ENCODE peak calls at places on chromosomes 16 and 17, in seven cellular contexts. One of them, this sample, is unnamed.

GRCh38 chr17:22303096-22303495 is 610.8 kb downstream of the KCNJ18 start:
- DNase-seq in amniotic stem cell: no peak
- DNase-seq in T47D: no peak
- DNase-seq in COR-L47: no peak
- DNase-seq in nephron progenitor cell: no peak
- DNase-seq in left ventricle myocardium superior: no peak
- DNase-seq in skeletal muscle cell: no peak
- DNase-seq in this sample: no peak

GRCh38 chr17:17965152-17965721 is 7.0 kb downstream of the TOM1L2 start:
- DNase-seq in amniotic stem cell: no peak
- DNase-seq in COR-L47: no peak
- DNase-seq in nephron progenitor cell: no peak
- DNase-seq in T47D: no peak
- DNase-seq in skeletal muscle cell: no peak
- DNase-seq in left ventricle myocardium superior: no peak
- DNase-seq in this sample: no peak

GRCh38 chr17:76866203-76866602 is 2.0 kb upstream of the MGAT5B start:
- DNase-seq in nephron progenitor cell: no peak
- DNase-seq in left ventricle myocardium superior: no peak
- DNase-seq in amniotic stem cell: no peak
- DNase-seq in skeletal muscle cell: no peak
- DNase-seq in COR-L47: no peak
- DNase-seq in T47D: no peak
- DNase-seq in this sample: no peak

GRCh38 chr16:914453-914852 is 56.3 kb downstream of the LMF1 start:
- DNase-seq in amniotic stem cell: no peak
- DNase-seq in T47D: no peak
- DNase-seq in COR-L47: no peak
- DNase-seq in skeletal muscle cell: no peak
- DNase-seq in nephron progenitor cell: no peak
- DNase-seq in left ventricle myocardium superior: no peak
- DNase-seq in this sample: no peak

GRCh38 chr17:77096570-77097214 is 44.1 kb upstream of the SEC14L1 start:
- DNase-seq in T47D: peak; percentile 57
- DNase-seq in amniotic stem cell: no peak
- DNase-seq in nephron progenitor cell: no peak
- DNase-seq in COR-L47: no peak
- DNase-seq in left ventricle myocardium superior: no peak
- DNase-seq in skeletal muscle cell: no peak
- DNase-seq in this sample: no peak

GRCh38 chr17:37147301-37147812 is 198.6 kb downstream of the AATF start:
- DNase-seq in COR-L47: no peak
- DNase-seq in skeletal muscle cell: no peak
- DNase-seq in left ventricle myocardium superior: no peak
- DNase-seq in nephron progenitor cell: no peak
- DNase-seq in amniotic stem cell: no peak
- DNase-seq in T47D: peak; percentile 5
- DNase-seq in this sample: no peak

GRCh38 chr17:69090365-69090764 is 29.6 kb upstream of the ABCA9 start:
- DNase-seq in T47D: no peak
- DNase-seq in amniotic stem cell: no peak
- DNase-seq in nephron progenitor cell: no peak
- DNase-seq in COR-L47: no peak
- DNase-seq in skeletal muscle cell: no peak
- DNase-seq in left ventricle myocardium superior: no peak
- DNase-seq in this sample: no peak

GRCh38 chr17:37791434-37791833 is 46.6 kb upstream of the HNF1B start:
- DNase-seq in COR-L47: no peak
- DNase-seq in nephron progenitor cell: no peak
- DNase-seq in skeletal muscle cell: no peak
- DNase-seq in left ventricle myocardium superior: no peak
- DNase-seq in amniotic stem cell: no peak
- DNase-seq in T47D: peak; percentile 46
- DNase-seq in this sample: no peak

GRCh38 chr17:41406205-41406604 is 8.8 kb upstream of the KRT31 start:
- DNase-seq in nephron progenitor cell: no peak
- DNase-seq in T47D: peak; percentile 91
- DNase-seq in skeletal muscle cell: no peak
- DNase-seq in amniotic stem cell: no peak
- DNase-seq in COR-L47: peak; percentile 4
- DNase-seq in left ventricle myocardium superior: no peak
- DNase-seq in this sample: no peak

GRCh38 chr16:11328172-11329079 is 16.8 kb upstream of the RMI2 start:
- DNase-seq in skeletal muscle cell: peak; percentile 73
- DNase-seq in amniotic stem cell: peak; percentile 93
- DNase-seq in nephron progenitor cell: no peak
- DNase-seq in left ventricle myocardium superior: peak; percentile 75
- DNase-seq in T47D: peak; percentile 62
- DNase-seq in COR-L47: no peak
- DNase-seq in this sample: no peak

GRCh38 chr17:48590603-48591161 is 641 bp upstream of the HOXB3 start:
- DNase-seq in skeletal muscle cell: no peak
- DNase-seq in T47D: no peak
- DNase-seq in amniotic stem cell: no peak
- DNase-seq in nephron progenitor cell: no peak
- DNase-seq in left ventricle myocardium superior: no peak
- DNase-seq in COR-L47: no peak
- DNase-seq in this sample: no peak

GRCh38 chr16:79172306-79172705 is 428.2 kb downstream of the MAF start:
- DNase-seq in nephron progenitor cell: no peak
- DNase-seq in T47D: no peak
- DNase-seq in COR-L47: no peak
- DNase-seq in amniotic stem cell: no peak
- DNase-seq in left ventricle myocardium superior: no peak
- DNase-seq in skeletal muscle cell: no peak
- DNase-seq in this sample: no peak

GRCh38 chr17:4721203-4722135 is 9.8 kb upstream of the MED11 start:
- DNase-seq in left ventricle myocardium superior: peak; percentile 51
- DNase-seq in COR-L47: no peak
- DNase-seq in skeletal muscle cell: no peak
- DNase-seq in nephron progenitor cell: no peak
- DNase-seq in amniotic stem cell: no peak
- DNase-seq in T47D: no peak
- DNase-seq in this sample: no peak

GRCh38 chr17:2863204-2863603 is 67.0 kb downstream of the RAP1GAP2 start:
- DNase-seq in left ventricle myocardium superior: peak; percentile 62
- DNase-seq in COR-L47: no peak
- DNase-seq in amniotic stem cell: no peak
- DNase-seq in skeletal muscle cell: no peak
- DNase-seq in T47D: no peak
- DNase-seq in nephron progenitor cell: no peak
- DNase-seq in this sample: no peak

GRCh38 chr17:65018612-65019290 is 37.8 kb downstream of the GNA13 start:
- DNase-seq in amniotic stem cell: no peak
- DNase-seq in T47D: no peak
- DNase-seq in nephron progenitor cell: no peak
- DNase-seq in COR-L47: no peak
- DNase-seq in skeletal muscle cell: peak; percentile 3
- DNase-seq in left ventricle myocardium superior: no peak
- DNase-seq in this sample: no peak

GRCh38 chr16:68206224-68206623 is 29.7 kb downstream of the ESRP2 start:
- DNase-seq in T47D: no peak
- DNase-seq in COR-L47: no peak
- DNase-seq in skeletal muscle cell: no peak
- DNase-seq in left ventricle myocardium superior: no peak
- DNase-seq in amniotic stem cell: no peak
- DNase-seq in nephron progenitor cell: no peak
- DNase-seq in this sample: no peak

GRCh38 chr16:67862623-67863583 is 9.9 kb upstream of the EDC4 start:
- DNase-seq in amniotic stem cell: no peak
- DNase-seq in left ventricle myocardium superior: peak; percentile 83
- DNase-seq in skeletal muscle cell: no peak
- DNase-seq in nephron progenitor cell: no peak
- DNase-seq in T47D: no peak
- DNase-seq in COR-L47: no peak
- DNase-seq in this sample: peak; percentile 82

GRCh38 chr16:11405331-11406176 is 60.3 kb downstream of the RMI2 start:
- DNase-seq in T47D: peak; percentile 28
- DNase-seq in nephron progenitor cell: peak; percentile 52
- DNase-seq in skeletal muscle cell: no peak
- DNase-seq in amniotic stem cell: no peak
- DNase-seq in left ventricle myocardium superior: peak; percentile 30
- DNase-seq in COR-L47: no peak
- DNase-seq in this sample: no peak

GRCh38 chr17:15171433-15172047 is 93.6 kb downstream of the PMP22 start:
- DNase-seq in skeletal muscle cell: peak; percentile 54
- DNase-seq in COR-L47: no peak
- DNase-seq in left ventricle myocardium superior: peak; percentile 75
- DNase-seq in T47D: peak; percentile 68
- DNase-seq in nephron progenitor cell: peak; percentile 80
- DNase-seq in amniotic stem cell: peak; percentile 25
- DNase-seq in this sample: peak; percentile 80

GRCh38 chr17:78828470-78829185 is 12.0 kb downstream of the USP36 start:
- DNase-seq in left ventricle myocardium superior: no peak
- DNase-seq in nephron progenitor cell: no peak
- DNase-seq in amniotic stem cell: no peak
- DNase-seq in skeletal muscle cell: no peak
- DNase-seq in COR-L47: no peak
- DNase-seq in T47D: peak; percentile 36
- DNase-seq in this sample: no peak

GRCh38 chr17:78923660-78924453 is 1.3 kb downstream of the TIMP2 start:
- DNase-seq in amniotic stem cell: no peak
- DNase-seq in skeletal muscle cell: no peak
- DNase-seq in T47D: peak; percentile 92
- DNase-seq in left ventricle myocardium superior: peak; percentile 67
- DNase-seq in nephron progenitor cell: no peak
- DNase-seq in COR-L47: peak; percentile 20
- DNase-seq in this sample: peak; percentile 87

GRCh38 chr16:86387461-86388440 is 122.6 kb upstream of the FOXF1 start:
- DNase-seq in COR-L47: no peak
- DNase-seq in left ventricle myocardium superior: no peak
- DNase-seq in T47D: no peak
- DNase-seq in skeletal muscle cell: peak; percentile 84
- DNase-seq in amniotic stem cell: peak; percentile 94
- DNase-seq in nephron progenitor cell: no peak
- DNase-seq in this sample: no peak

GRCh38 chr17:81808778-81809555 is 5.0 kb downstream of the GCGR start:
- DNase-seq in skeletal muscle cell: no peak
- DNase-seq in amniotic stem cell: no peak
- DNase-seq in COR-L47: peak; percentile 22
- DNase-seq in nephron progenitor cell: no peak
- DNase-seq in left ventricle myocardium superior: no peak
- DNase-seq in T47D: no peak
- DNase-seq in this sample: no peak

GRCh38 chr17:43418441-43419374 is 19.9 kb downstream of the ARL4D start:
- DNase-seq in left ventricle myocardium superior: peak; percentile 58
- DNase-seq in amniotic stem cell: peak; percentile 84
- DNase-seq in nephron progenitor cell: no peak
- DNase-seq in T47D: no peak
- DNase-seq in skeletal muscle cell: peak; percentile 70
- DNase-seq in COR-L47: peak; percentile 78
- DNase-seq in this sample: peak; percentile 79

GRCh38 chr17:1557355-1558095 is 5.1 kb downstream of the PITPNA start:
- DNase-seq in skeletal muscle cell: no peak
- DNase-seq in nephron progenitor cell: no peak
- DNase-seq in left ventricle myocardium superior: no peak
- DNase-seq in T47D: peak; percentile 44
- DNase-seq in COR-L47: no peak
- DNase-seq in amniotic stem cell: no peak
- DNase-seq in this sample: peak; percentile 83

GRCh38 chr16:88541109-88541508 is 29.1 kb upstream of the ZC3H18 start:
- DNase-seq in skeletal muscle cell: no peak
- DNase-seq in COR-L47: no peak
- DNase-seq in nephron progenitor cell: no peak
- DNase-seq in amniotic stem cell: no peak
- DNase-seq in left ventricle myocardium superior: no peak
- DNase-seq in T47D: peak; percentile 42
- DNase-seq in this sample: no peak

GRCh38 chr16:50925758-50926357 is 184.0 kb downstream of the CYLD start:
- DNase-seq in T47D: no peak
- DNase-seq in nephron progenitor cell: no peak
- DNase-seq in COR-L47: no peak
- DNase-seq in amniotic stem cell: no peak
- DNase-seq in skeletal muscle cell: no peak
- DNase-seq in left ventricle myocardium superior: no peak
- DNase-seq in this sample: no peak

GRCh38 chr17:79950711-79951110 is 85.0 kb downstream of the TBC1D16 start:
- DNase-seq in skeletal muscle cell: no peak
- DNase-seq in COR-L47: no peak
- DNase-seq in nephron progenitor cell: no peak
- DNase-seq in amniotic stem cell: no peak
- DNase-seq in left ventricle myocardium superior: no peak
- DNase-seq in T47D: no peak
- DNase-seq in this sample: peak; percentile 56

This sample was measured in suprapubic skin.